ENCODE peak calls at places on chromosomes 6 and 20, in five cellular contexts. Z is HepG2, B is endothelial cell of umbilical vein, Q is prostate gland, V is ovary. T is an unnamed sample.

GRCh38 chr20:61822396-61822795 is 243.3 kb downstream of the TAF4 start:
- DNase-seq in Q (no peak), Z (no peak), B (no peak), V (no peak), T (no peak)

GRCh38 chr20:45880988-45881788 is at the start of gene ZSWIM1:
- DNase-seq in B (peak; percentile 100), V (peak; percentile 100), Q (peak; percentile 100), Z (peak; percentile 100), T (peak; percentile 100)

GRCh38 chr6:10478187-10479040 is 42.7 kb upstream of the GCNT2 start:
- DNase-seq in B (peak; percentile 52), Q (no peak), Z (peak; percentile 58), V (no peak), T (no peak)

GRCh38 chr20:56893206-56893605 is 264.1 kb downstream of the TFAP2C start:
- DNase-seq in Z (no peak), B (no peak), V (no peak), Q (no peak), T (no peak)

GRCh38 chr20:13401596-13401995 is 180.5 kb downstream of the ISM1 start:
- DNase-seq in B (peak; percentile 45), Q (no peak), Z (no peak), V (no peak), T (no peak)

GRCh38 chr6:128932061-128932460 is 49.1 kb downstream of the LAMA2 start:
- DNase-seq in V (no peak), B (no peak), Q (no peak), Z (no peak), T (no peak)

GRCh38 chr6:135163440-135163738 is 17.7 kb upstream of the MYB start:
- DNase-seq in V (no peak), Z (no peak), Q (no peak), B (no peak), T (no peak)

GRCh38 chr20:51563597-51564332 is 21.2 kb upstream of the NFATC2 start:
- DNase-seq in Q (no peak), Z (peak; percentile 68), V (peak; percentile 73), B (peak; percentile 94), T (peak; percentile 58)

GRCh38 chr20:52830598-52830997 is 141.6 kb upstream of the TSHZ2 start:
- DNase-seq in B (no peak), Q (no peak), Z (no peak), V (no peak), T (no peak)

GRCh38 chr20:18971574-18971973 is 158.0 kb downstream of the SCP2D1 start:
- DNase-seq in V (no peak), B (no peak), Q (no peak), Z (no peak), T (no peak)

GRCh38 chr20:825710-826421 is 7.6 kb upstream of the FAM110A start:
- DNase-seq in Z (no peak), B (no peak), Q (no peak), V (no peak), T (peak; percentile 6)

GRCh38 chr6:1570848-1571247 is 38.9 kb upstream of the FOXC1 start:
- DNase-seq in B (no peak), Z (no peak), V (no peak), Q (no peak), T (no peak)

GRCh38 chr6:164442572-164442971 is 866.8 kb downstream of the C6orf118 start:
- DNase-seq in B (no peak), Z (no peak), V (no peak), Q (no peak), T (no peak)

GRCh38 chr6:143529095-143529494 is 17.6 kb upstream of the FUCA2 start:
- DNase-seq in Z (no peak), B (no peak), V (no peak), Q (no peak), T (no peak)

GRCh38 chr20:60011512-60012507 is 53.6 kb downstream of the CDH26 start:
- DNase-seq in Z (no peak), V (no peak), B (no peak), Q (no peak), T (no peak)

GRCh38 chr6:94361304-94362060 is 942.1 kb upstream of the EPHA7 start:
- DNase-seq in B (no peak), Q (no peak), Z (no peak), V (no peak), T (no peak)

GRCh38 chr6:151018035-151018434 is 152.5 kb downstream of the MTHFD1L start:
- DNase-seq in Z (no peak), Q (no peak), V (no peak), B (no peak), T (no peak)

GRCh38 chr20:32316667-32317066 is 39.2 kb downstream of the KIF3B start:
- DNase-seq in Q (no peak), Z (no peak), V (no peak), B (no peak), T (no peak)

GRCh38 chr20:52984451-52984810 is 12.3 kb downstream of the TSHZ2 start:
- DNase-seq in Q (no peak), Z (no peak), B (no peak), V (no peak), T (no peak)

GRCh38 chr6:88248709-88249321 is 82.7 kb upstream of the CNR1 start:
- DNase-seq in Q (no peak), Z (no peak), B (no peak), V (no peak), T (no peak)

GRCh38 chr6:1170793-1171192 is 141.1 kb upstream of the FOXQ1 start:
- DNase-seq in B (no peak), Z (no peak), V (no peak), Q (no peak), T (peak; percentile 74)

GRCh38 chr6:118776607-118777549 is 117.1 kb upstream of the ASF1A start:
- DNase-seq in Z (peak; percentile 64), B (peak; percentile 84), V (peak; percentile 56), Q (peak; percentile 64), T (peak; percentile 86)

GRCh38 chr6:71886184-71887005 is at the start of gene RIMS1:
- DNase-seq in B (no peak), Q (no peak), Z (no peak), V (no peak), T (peak; percentile 22)

GRCh38 chr6:776394-777041 is 83.6 kb upstream of the EXOC2 start:
- DNase-seq in V (no peak), Q (no peak), B (no peak), Z (no peak), T (no peak)

GRCh38 chr6:26195924-26196845 is 109.0 kb downstream of the HFE start:
- DNase-seq in Q (no peak), B (peak; percentile 28), V (no peak), Z (peak; percentile 39), T (no peak)

GRCh38 chr6:12017876-12018401 is 5.8 kb downstream of the HIVEP1 start:
- DNase-seq in Z (no peak), Q (no peak), V (no peak), B (no peak), T (no peak)

GRCh38 chr6:126909493-126909892 is 209.0 kb upstream of the RSPO3 start:
- DNase-seq in V (no peak), Z (no peak), Q (no peak), B (no peak), T (no peak)

GRCh38 chr6:106398621-106399020 is 38.1 kb downstream of the CRYBG1 start:
- DNase-seq in Q (no peak), V (no peak), B (no peak), Z (no peak), T (no peak)

GRCh38 chr6:92577077-92577719 is 842.2 kb downstream of the EPHA7 start:
- DNase-seq in Z (peak; percentile 52), B (peak; percentile 13), Q (no peak), V (no peak), T (no peak)

GRCh38 chr6:158309814-158310213 is 2.5 kb upstream of the TULP4 start:
- DNase-seq in V (no peak), Q (no peak), B (no peak), Z (no peak), T (no peak)

DNA sequence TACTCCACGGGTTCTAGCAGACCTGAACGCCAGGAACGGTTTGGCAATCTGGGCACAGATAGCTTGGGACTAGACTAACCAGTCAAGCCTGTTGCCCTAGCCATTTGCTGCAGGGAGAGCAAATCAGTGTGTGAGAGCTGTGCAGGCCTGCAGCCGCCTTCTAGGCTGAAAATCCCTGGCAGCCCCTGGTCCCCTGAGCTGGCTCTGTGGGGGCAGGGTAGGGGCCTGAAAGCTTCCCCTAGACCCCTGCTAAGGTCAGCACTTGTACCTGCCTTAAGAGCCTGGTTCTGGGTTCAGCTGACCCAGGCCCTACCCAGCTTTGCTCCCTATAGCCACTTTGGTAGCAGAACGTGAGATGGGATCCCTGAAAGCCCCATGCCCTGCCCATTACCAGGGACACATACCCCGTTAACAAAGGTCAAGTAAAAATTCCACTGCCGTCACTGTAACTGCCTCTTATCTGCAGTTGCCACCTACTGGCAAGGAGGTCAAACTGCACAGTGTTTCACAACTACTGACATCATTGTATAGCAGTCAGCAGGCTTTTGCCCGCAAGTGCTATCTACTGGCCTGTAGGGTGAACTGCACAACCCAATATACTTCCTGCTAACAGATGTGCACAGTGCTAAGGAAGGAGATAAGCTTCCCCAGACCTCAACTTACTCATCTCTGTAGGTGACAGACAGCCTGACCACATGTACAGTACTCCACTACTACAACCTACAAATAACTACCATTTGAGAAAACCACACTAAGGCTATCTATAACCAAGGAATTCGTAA is 95.1 kb upstream of the OLIG3 start:
- DNase-seq in B (peak; percentile 15), V (no peak), Z (peak; percentile 92), Q (peak; percentile 56), T (peak; percentile 80)
- TF ChIP-seq CTCF in B (peak; percentile 35), V (no peak), Z (peak; percentile 91), Q (no peak), T (peak; percentile 64)

DNA sequence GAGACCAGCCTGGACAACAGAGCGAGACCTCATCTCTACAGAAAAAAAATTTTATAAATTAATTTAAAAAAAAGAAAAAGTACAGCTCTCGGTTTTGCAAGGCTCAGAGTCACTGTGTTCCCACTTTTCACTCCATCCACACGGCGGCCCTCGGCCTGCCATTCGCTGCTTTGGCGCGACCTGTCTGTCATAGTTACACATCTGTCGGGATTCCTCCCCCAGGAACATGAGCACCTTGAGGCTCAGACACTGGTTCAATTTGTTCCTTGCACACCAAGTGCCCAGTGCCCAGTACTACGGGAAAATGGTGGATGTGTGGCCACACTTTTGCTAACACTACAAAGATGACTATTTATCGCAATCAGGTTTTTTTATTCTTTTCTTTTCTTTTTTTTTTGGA is 8.4 kb downstream of the CTSZ start:
- DNase-seq in Q (no peak), B (no peak), V (no peak), Z (no peak), T (no peak)
- TF ChIP-seq POLR2A in Q (no peak), B (no peak), V (no peak), Z (no peak), T (no peak)

DNA sequence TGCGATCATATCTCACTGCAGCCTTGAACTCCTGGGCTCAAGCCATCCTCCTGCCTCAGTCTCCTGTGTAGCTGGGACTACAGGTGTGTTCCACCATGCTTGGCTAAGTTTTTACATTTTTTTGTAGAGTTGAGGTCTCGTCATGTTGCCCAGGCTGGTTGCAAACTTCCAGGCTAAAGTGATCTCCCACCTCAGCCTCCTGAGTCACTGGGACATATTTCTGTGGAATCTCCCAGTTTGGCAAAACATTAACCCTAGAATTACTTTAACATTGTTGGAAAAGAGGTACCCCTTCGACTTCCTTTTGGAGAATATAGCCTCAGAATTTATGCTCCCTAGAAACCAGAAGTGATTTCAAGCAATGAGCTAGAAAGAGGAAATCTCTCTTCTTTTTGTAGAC is 57.2 kb downstream of the SHLD1 start:
- DNase-seq in Q (no peak), Z (no peak), B (no peak), V (no peak), T (no peak)
- H3K4me1 ChIP-seq in Q (no peaks in the 10 kb centered on the region), Z (peaks cover 64% of the 10 kb centered on the region), B (peaks cover 14% of the 10 kb centered on the region), V (peaks cover 1% of the 10 kb centered on the region), T (peaks cover 4% of the 10 kb centered on the region)

DNA sequence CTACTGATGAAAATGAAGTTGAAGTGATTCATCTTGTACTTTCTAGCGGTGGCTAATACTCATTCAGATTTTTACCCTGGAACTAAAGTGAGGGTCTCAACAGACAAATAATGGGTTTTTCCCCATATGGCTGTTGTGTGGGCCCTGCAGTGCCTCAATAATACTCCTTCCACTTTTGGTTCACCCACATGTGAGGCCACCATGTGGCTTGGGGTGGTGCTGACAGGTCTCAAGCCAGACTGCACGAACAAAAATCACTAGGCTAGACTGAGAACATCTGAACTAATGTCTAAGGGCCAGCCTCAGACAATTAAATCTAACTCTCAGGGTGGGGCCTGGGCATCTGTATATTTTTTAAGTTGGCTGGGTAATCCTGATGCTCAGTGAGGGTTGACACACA is 7.9 kb upstream of the COL12A1 start:
- DNase-seq in Z (no peak), B (no peak), V (no peak), Q (no peak), T (no peak)
- TF ChIP-seq CTCF in Z (no peak), B (no peak), V (no peak), Q (no peak), T (no peak)

T was measured in testis.